ENCODE peak calls at places on chromosomes 12 and 14, in seven cellular contexts. S is ACHN, E is NCI-H2029, X is HT-29, R is mesendoderm, G is heart left ventricle, L is GM23338. V is an unnamed sample.

GRCh38 chr14:103542545-103543088 is 13.6 kb downstream of the TRMT61A start:
- DNase-seq in S (no peak), E (no peak), X (no peak), R (peak), G (peak), L (peak), V (no peak)

GRCh38 chr14:101821528-101821927 is 60.0 kb downstream of the PPP2R5C start:
- DNase-seq in S (no peak), E (no peak), X (no peak), R (no peak), G (no peak), L (no peak), V (peak)

GRCh38 chr12:45893240-45893639 is 97.1 kb downstream of the SCAF11 start:
- DNase-seq in S (peak), E (no peak), X (peak), R (peak), G (no peak), L (peak), V (no peak)

GRCh38 chr12:71780207-71780822 is 25.7 kb downstream of the RAB21 start:
- DNase-seq in S (peak), E (peak), X (peak), R (peak), G (peak), L (peak), V (peak)

GRCh38 chr12:12070674-12071661 is at the start of gene BCL2L14:
- DNase-seq in S (no peak), E (peak), X (peak), R (peak), G (no peak), L (no peak), V (no peak)

GRCh38 chr12:57372233-57372632 is 58.6 kb downstream of the R3HDM2 start:
- DNase-seq in S (no peak), E (no peak), X (no peak), R (no peak), G (no peak), L (no peak), V (no peak)

GRCh38 chr14:60509438-60510253 is 700 bp downstream of the SIX6 start:
- DNase-seq in S (no peak), E (peak), X (no peak), R (peak), G (no peak), L (peak), V (no peak)

GRCh38 chr14:24690492-24690891 is 56.5 kb upstream of the GZMB start:
- DNase-seq in S (no peak), E (peak), X (peak), R (peak), G (no peak), L (peak), V (no peak)

GRCh38 chr14:101480022-101480746 is 81.1 kb upstream of the DIO3 start:
- DNase-seq in S (no peak), E (no peak), X (no peak), R (no peak), G (no peak), L (no peak), V (no peak)

GRCh38 chr14:98444077-98444476 is 827.9 kb downstream of the BCL11B start:
- DNase-seq in S (no peak), E (no peak), X (no peak), R (no peak), G (no peak), L (no peak), V (peak)

GRCh38 chr12:122646568-122647220 is 56.5 kb downstream of the HCAR2 start:
- DNase-seq in S (no peak), E (no peak), X (no peak), R (no peak), G (no peak), L (no peak), V (no peak)

GRCh38 chr14:93970589-93970966 is 5.8 kb downstream of the ASB2 start:
- DNase-seq in S (peak), E (peak), X (peak), R (no peak), G (no peak), L (peak), V (peak)

GRCh38 chr12:104684884-104685283 is 228.1 kb downstream of the CHST11 start:
- DNase-seq in S (no peak), E (no peak), X (no peak), R (no peak), G (no peak), L (no peak), V (no peak)

GRCh38 chr14:57575482-57575881 is 81.8 kb upstream of the CCDC198 start:
- DNase-seq in S (no peak), E (no peak), X (no peak), R (peak), G (peak), L (no peak), V (no peak)

GRCh38 chr14:102517412-102518062 is 8.0 kb upstream of the ANKRD9 start:
- DNase-seq in S (no peak), E (no peak), X (no peak), R (no peak), G (no peak), L (peak), V (no peak)

GRCh38 chr12:32118806-32119205 is 12.2 kb downstream of the BICD1 start:
- DNase-seq in S (no peak), E (no peak), X (no peak), R (no peak), G (no peak), L (no peak), V (no peak)

GRCh38 chr14:37819155-37820015 is 224.0 kb downstream of the TTC6 start:
- DNase-seq in S (peak), E (no peak), X (peak), R (peak), G (no peak), L (peak), V (no peak)

GRCh38 chr12:117595751-117596150 is 234.3 kb upstream of the NOS1 start:
- DNase-seq in S (no peak), E (no peak), X (no peak), R (no peak), G (no peak), L (no peak), V (no peak)

V was measured in T-helper 1 cell.